ENCODE peak calls at places on chromosomes 3 and 15, in eight cellular contexts. One of them, this sample, is unnamed.

GRCh38 chr15:58393196-58393790 is 38.5 kb upstream of the LIPC start:
- DNase-seq in breast epithelium: no peak
- DNase-seq in fibroblast of lung: peak
- DNase-seq in heart right ventricle: no peak
- DNase-seq in osteoblast: peak
- DNase-seq in CD8-positive, alpha-beta T cell: no peak
- DNase-seq in OCI-LY7: no peak
- DNase-seq in psoas muscle: no peak
- DNase-seq in this sample: no peak

GRCh38 chr3:150376001-150376848 is 31.9 kb upstream of the TSC22D2 start:
- DNase-seq in fibroblast of lung: no peak
- DNase-seq in breast epithelium: no peak
- DNase-seq in OCI-LY7: no peak
- DNase-seq in heart right ventricle: no peak
- DNase-seq in osteoblast: no peak
- DNase-seq in psoas muscle: no peak
- DNase-seq in CD8-positive, alpha-beta T cell: no peak
- DNase-seq in this sample: peak

GRCh38 chr15:84834227-84834955 is 17.2 kb downstream of the ALPK3 start:
- DNase-seq in CD8-positive, alpha-beta T cell: no peak
- DNase-seq in breast epithelium: no peak
- DNase-seq in osteoblast: no peak
- DNase-seq in fibroblast of lung: no peak
- DNase-seq in psoas muscle: no peak
- DNase-seq in heart right ventricle: no peak
- DNase-seq in OCI-LY7: no peak
- DNase-seq in this sample: no peak

GRCh38 chr3:141920701-141921100 is 44.3 kb downstream of the ATP1B3 start:
- DNase-seq in CD8-positive, alpha-beta T cell: no peak
- DNase-seq in osteoblast: no peak
- DNase-seq in fibroblast of lung: no peak
- DNase-seq in OCI-LY7: no peak
- DNase-seq in heart right ventricle: no peak
- DNase-seq in psoas muscle: no peak
- DNase-seq in breast epithelium: no peak
- DNase-seq in this sample: no peak

GRCh38 chr15:63075072-63075995 is 32.8 kb downstream of the TPM1 start:
- DNase-seq in osteoblast: no peak
- DNase-seq in CD8-positive, alpha-beta T cell: no peak
- DNase-seq in heart right ventricle: no peak
- DNase-seq in psoas muscle: no peak
- DNase-seq in breast epithelium: no peak
- DNase-seq in OCI-LY7: no peak
- DNase-seq in fibroblast of lung: peak
- DNase-seq in this sample: no peak

GRCh38 chr3:50484681-50485263 is 18.7 kb downstream of the CACNA2D2 start:
- DNase-seq in heart right ventricle: no peak
- DNase-seq in fibroblast of lung: no peak
- DNase-seq in psoas muscle: no peak
- DNase-seq in osteoblast: no peak
- DNase-seq in CD8-positive, alpha-beta T cell: no peak
- DNase-seq in OCI-LY7: no peak
- DNase-seq in breast epithelium: no peak
- DNase-seq in this sample: no peak

GRCh38 chr3:149706905-149707304 is 45.4 kb downstream of the COMMD2 start:
- DNase-seq in CD8-positive, alpha-beta T cell: no peak
- DNase-seq in heart right ventricle: no peak
- DNase-seq in psoas muscle: no peak
- DNase-seq in OCI-LY7: no peak
- DNase-seq in breast epithelium: no peak
- DNase-seq in fibroblast of lung: peak
- DNase-seq in osteoblast: no peak
- DNase-seq in this sample: no peak

GRCh38 chr15:74642328-74642723 is 26.7 kb downstream of the CLK3 start:
- DNase-seq in CD8-positive, alpha-beta T cell: no peak
- DNase-seq in osteoblast: no peak
- DNase-seq in OCI-LY7: no peak
- DNase-seq in fibroblast of lung: no peak
- DNase-seq in heart right ventricle: no peak
- DNase-seq in psoas muscle: no peak
- DNase-seq in breast epithelium: no peak
- DNase-seq in this sample: peak

GRCh38 chr3:8490079-8490552 is 11.5 kb upstream of the LMCD1 start:
- DNase-seq in heart right ventricle: no peak
- DNase-seq in breast epithelium: no peak
- DNase-seq in psoas muscle: peak
- DNase-seq in OCI-LY7: no peak
- DNase-seq in fibroblast of lung: peak
- DNase-seq in osteoblast: peak
- DNase-seq in CD8-positive, alpha-beta T cell: no peak
- DNase-seq in this sample: peak

GRCh38 chr3:115857518-115858136 is 234.3 kb downstream of the GAP43 start:
- DNase-seq in OCI-LY7: no peak
- DNase-seq in fibroblast of lung: peak
- DNase-seq in CD8-positive, alpha-beta T cell: no peak
- DNase-seq in osteoblast: no peak
- DNase-seq in psoas muscle: no peak
- DNase-seq in breast epithelium: no peak
- DNase-seq in heart right ventricle: no peak
- DNase-seq in this sample: peak

GRCh38 chr3:100401674-100402036 is 316 bp downstream of the LNP1 start:
- DNase-seq in OCI-LY7: peak
- DNase-seq in breast epithelium: peak
- DNase-seq in fibroblast of lung: peak
- DNase-seq in CD8-positive, alpha-beta T cell: peak
- DNase-seq in heart right ventricle: peak
- DNase-seq in psoas muscle: peak
- DNase-seq in osteoblast: no peak
- DNase-seq in this sample: peak

GRCh38 chr3:55824406-55824805 is 337.3 kb upstream of the WNT5A start:
- DNase-seq in osteoblast: no peak
- DNase-seq in heart right ventricle: no peak
- DNase-seq in fibroblast of lung: no peak
- DNase-seq in psoas muscle: no peak
- DNase-seq in OCI-LY7: no peak
- DNase-seq in breast epithelium: no peak
- DNase-seq in CD8-positive, alpha-beta T cell: no peak
- DNase-seq in this sample: no peak

GRCh38 chr3:70011582-70011981 is 12.0 kb downstream of the SAMMSON start:
- DNase-seq in fibroblast of lung: no peak
- DNase-seq in CD8-positive, alpha-beta T cell: no peak
- DNase-seq in osteoblast: no peak
- DNase-seq in OCI-LY7: no peak
- DNase-seq in breast epithelium: no peak
- DNase-seq in heart right ventricle: no peak
- DNase-seq in psoas muscle: no peak
- DNase-seq in this sample: no peak

GRCh38 chr15:72398189-72398588 is at the start of gene TMEM202:
- DNase-seq in psoas muscle: no peak
- DNase-seq in heart right ventricle: no peak
- DNase-seq in osteoblast: no peak
- DNase-seq in CD8-positive, alpha-beta T cell: no peak
- DNase-seq in OCI-LY7: no peak
- DNase-seq in breast epithelium: no peak
- DNase-seq in fibroblast of lung: no peak
- DNase-seq in this sample: no peak

GRCh38 chr15:90160781-90161727 is 40.1 kb upstream of the SEMA4B start:
- DNase-seq in heart right ventricle: no peak
- DNase-seq in CD8-positive, alpha-beta T cell: no peak
- DNase-seq in fibroblast of lung: no peak
- DNase-seq in psoas muscle: no peak
- DNase-seq in OCI-LY7: no peak
- DNase-seq in osteoblast: no peak
- DNase-seq in breast epithelium: peak
- DNase-seq in this sample: peak

GRCh38 chr15:70091649-70092461 is 5.9 kb downstream of the TLE3 start:
- DNase-seq in CD8-positive, alpha-beta T cell: peak
- DNase-seq in OCI-LY7: no peak
- DNase-seq in fibroblast of lung: peak
- DNase-seq in breast epithelium: no peak
- DNase-seq in psoas muscle: no peak
- DNase-seq in osteoblast: peak
- DNase-seq in heart right ventricle: no peak
- DNase-seq in this sample: peak

GRCh38 chr15:51869074-51869425 is 39.6 kb downstream of the TMOD3 start:
- DNase-seq in fibroblast of lung: peak
- DNase-seq in breast epithelium: no peak
- DNase-seq in heart right ventricle: no peak
- DNase-seq in psoas muscle: no peak
- DNase-seq in CD8-positive, alpha-beta T cell: no peak
- DNase-seq in OCI-LY7: no peak
- DNase-seq in osteoblast: no peak
- DNase-seq in this sample: peak

GRCh38 chr15:33766329-33766728 is 202.0 kb upstream of the CHRM5 start:
- DNase-seq in OCI-LY7: no peak
- DNase-seq in osteoblast: no peak
- DNase-seq in fibroblast of lung: no peak
- DNase-seq in breast epithelium: no peak
- DNase-seq in psoas muscle: no peak
- DNase-seq in heart right ventricle: no peak
- DNase-seq in CD8-positive, alpha-beta T cell: no peak
- DNase-seq in this sample: no peak

DNA sequence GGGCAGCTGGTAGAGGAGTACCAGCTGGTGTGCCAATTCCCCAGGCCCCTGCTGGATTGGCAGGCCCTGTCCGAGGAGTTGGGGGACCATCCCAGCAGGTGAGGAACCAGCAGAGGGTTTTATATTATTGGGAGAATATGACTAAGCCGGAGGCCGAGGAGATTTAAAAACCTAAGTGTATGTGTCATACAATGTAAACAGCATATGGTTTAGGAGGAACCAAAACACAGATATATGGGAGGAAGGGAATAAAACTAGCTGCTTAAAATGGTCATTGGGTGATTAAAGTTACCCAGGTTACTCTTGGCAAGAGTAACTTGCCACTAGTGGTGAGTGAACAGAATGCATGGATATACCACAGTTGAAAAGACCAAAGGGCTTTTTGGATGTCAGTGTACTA is 22.1 kb downstream of the SNRPN start:
- DNase-seq in breast epithelium: no peak
- DNase-seq in fibroblast of lung: no peak
- DNase-seq in CD8-positive, alpha-beta T cell: no peak
- DNase-seq in psoas muscle: no peak
- DNase-seq in osteoblast: no peak
- DNase-seq in heart right ventricle: no peak
- DNase-seq in OCI-LY7: no peak
- DNase-seq in this sample: no peak
- TF ChIP-seq CTCF in breast epithelium: no peak
- TF ChIP-seq CTCF in fibroblast of lung: no peak
- TF ChIP-seq CTCF in CD8-positive, alpha-beta T cell: no peak
- TF ChIP-seq CTCF in psoas muscle: no peak
- TF ChIP-seq CTCF in osteoblast: peak
- TF ChIP-seq CTCF in heart right ventricle: no peak
- TF ChIP-seq CTCF in OCI-LY7: no peak
- TF ChIP-seq CTCF in this sample: no peak

GRCh38 chr3:179957264-179957845 is 79.4 kb downstream of the PEX5L start:
- DNase-seq in CD8-positive, alpha-beta T cell: no peak
- DNase-seq in psoas muscle: no peak
- DNase-seq in heart right ventricle: no peak
- DNase-seq in OCI-LY7: no peak
- DNase-seq in fibroblast of lung: no peak
- DNase-seq in breast epithelium: no peak
- DNase-seq in osteoblast: peak
- DNase-seq in this sample: no peak
- H3K4me3 ChIP-seq in CD8-positive, alpha-beta T cell: no peak
- H3K4me3 ChIP-seq in psoas muscle: no peak
- H3K4me3 ChIP-seq in heart right ventricle: no peak
- H3K4me3 ChIP-seq in OCI-LY7: peak
- H3K4me3 ChIP-seq in fibroblast of lung: no peak
- H3K4me3 ChIP-seq in breast epithelium: no peak
- H3K4me3 ChIP-seq in osteoblast: no peak
- H3K4me3 ChIP-seq in this sample: no peak

DNA sequence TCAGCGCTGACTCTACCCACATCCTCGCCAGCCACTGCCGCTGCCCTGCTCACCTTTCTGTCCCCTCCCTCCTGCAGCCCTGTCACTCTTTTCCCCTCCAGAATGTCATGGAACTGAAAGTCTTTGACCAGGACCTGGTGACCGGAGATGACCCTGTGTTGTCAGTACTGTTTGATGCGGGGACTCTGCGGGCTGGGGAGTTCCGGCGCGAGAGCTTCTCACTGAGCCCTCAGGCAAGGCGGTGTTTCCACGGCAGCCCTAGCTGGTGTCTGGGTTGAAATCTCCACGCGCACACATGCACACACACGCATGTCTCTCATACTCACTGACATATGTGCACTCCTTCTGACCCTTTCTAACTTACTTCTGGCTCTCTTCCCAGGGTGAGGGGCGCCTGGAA is 2.0 kb downstream of the PLA2G4B start:
- DNase-seq in fibroblast of lung: no peak
- DNase-seq in OCI-LY7: no peak
- DNase-seq in psoas muscle: no peak
- DNase-seq in osteoblast: no peak
- DNase-seq in heart right ventricle: no peak
- DNase-seq in CD8-positive, alpha-beta T cell: no peak
- DNase-seq in breast epithelium: no peak
- DNase-seq in this sample: no peak
- TF ChIP-seq CTCF in fibroblast of lung: no peak
- TF ChIP-seq CTCF in OCI-LY7: no peak
- TF ChIP-seq CTCF in psoas muscle: no peak
- TF ChIP-seq CTCF in osteoblast: no peak
- TF ChIP-seq CTCF in heart right ventricle: no peak
- TF ChIP-seq CTCF in CD8-positive, alpha-beta T cell: no peak
- TF ChIP-seq CTCF in breast epithelium: no peak
- TF ChIP-seq CTCF in this sample: no peak

GRCh38 chr3:189122526-189123205 is 49.1 kb upstream of the TPRG1 start:
- DNase-seq in OCI-LY7: no peak
- DNase-seq in CD8-positive, alpha-beta T cell: no peak
- DNase-seq in fibroblast of lung: no peak
- DNase-seq in psoas muscle: no peak
- DNase-seq in heart right ventricle: no peak
- DNase-seq in breast epithelium: no peak
- DNase-seq in osteoblast: no peak
- DNase-seq in this sample: no peak
- H3K4me3 ChIP-seq in OCI-LY7: no peak
- H3K4me3 ChIP-seq in CD8-positive, alpha-beta T cell: no peak
- H3K4me3 ChIP-seq in fibroblast of lung: peak
- H3K4me3 ChIP-seq in psoas muscle: peak
- H3K4me3 ChIP-seq in heart right ventricle: no peak
- H3K4me3 ChIP-seq in breast epithelium: no peak
- H3K4me3 ChIP-seq in osteoblast: peak
- H3K4me3 ChIP-seq in this sample: no peak

This sample was measured in epithelial cell of esophagus.